ENCODE peak calls at places on chromosomes 2 and 18, in ten cellular contexts. A is stimulated activated CD8-positive, alpha-beta memory T cell treated with anti-CD3 and anti-CD28 coated beads, Interleukin-15, amount 100 ng/mL, for 24 hours; T is HFFc6; P is NCI-H524; J is Right ventricle myocardium inferior; Z is GM12892; E is head of caudate nucleus; V is T-helper 2 cell treated with Interferon-gamma antibody and Interleukin-4, amounts not matched to agents 5 μg/mL and 100 μg/mL, for 36 hours; M is HTR-8/SVneo; S is fibroblast of lung. B is an unnamed sample.

GRCh38 chr2:169107645-169108044 is 38.3 kb downstream of the DHRS9 start:
- DNase-seq in A (no peak), T (no peak), P (no peak), J (no peak), Z (no peak), E (no peak), V (peak), M (no peak), S (no peak), B (no peak)

GRCh38 chr2:215668329-215668728 is 232.5 kb upstream of the FN1 start:
- DNase-seq in A (no peak), T (no peak), P (no peak), J (peak), Z (no peak), E (no peak), V (no peak), M (no peak), S (no peak), B (no peak)

GRCh38 chr2:108316881-108317258 is 28.2 kb downstream of the SULT1C2 start:
- DNase-seq in A (no peak), T (no peak), P (no peak), J (no peak), Z (no peak), E (no peak), V (no peak), M (no peak), S (no peak), B (no peak)

GRCh38 chr2:50346586-50347351 is 685.2 kb downstream of the NRXN1 start:
- DNase-seq in A (no peak), T (no peak), P (no peak), J (no peak), Z (no peak), E (no peak), V (no peak), M (no peak), S (no peak), B (no peak)

GRCh38 chr2:195475336-195475735 is 181.7 kb upstream of the SLC39A10 start:
- DNase-seq in A (no peak), T (no peak), P (no peak), J (no peak), Z (no peak), E (no peak), V (no peak), M (no peak), S (no peak), B (no peak)

GRCh38 chr2:101821059-101821805 is 123.7 kb downstream of the MAP4K4 start:
- DNase-seq in A (no peak), T (peak), P (no peak), J (no peak), Z (no peak), E (no peak), V (no peak), M (no peak), S (no peak), B (no peak)

GRCh38 chr2:155645771-155646170 is 686.8 kb downstream of the NR4A2 start:
- DNase-seq in A (no peak), T (no peak), P (no peak), J (no peak), Z (no peak), E (no peak), V (no peak), M (no peak), S (no peak), B (no peak)

GRCh38 chr2:65146067-65146466 is 16.2 kb upstream of the RAB1A start:
- DNase-seq in A (no peak), T (no peak), P (peak), J (no peak), Z (no peak), E (no peak), V (no peak), M (no peak), S (no peak), B (no peak)

GRCh38 chr18:13070460-13070859 is 79.3 kb downstream of the CEP192 start:
- DNase-seq in A (no peak), T (no peak), P (no peak), J (no peak), Z (no peak), E (no peak), V (no peak), M (no peak), S (peak), B (no peak)